ENCODE peak calls at places on chromosomes 6 and 20, in four cellular contexts. K is neural progenitor cell, A is uterus, O is tibial nerve. T is an unnamed sample.

GRCh38 chr20:63383556-63383955 is 22.4 kb upstream of the CHRNA4 start:
- DNase-seq in K (no peak), A (no peak), O (no peak), T (no peak)

GRCh38 chr20:57470212-57470522 is 54.8 kb downstream of the CTCFL start:
- DNase-seq in O (no peak), A (no peak), K (peak), T (no peak)

GRCh38 chr6:143678980-143679379 is 1.2 kb downstream of the PHACTR2 start:
- DNase-seq in A (no peak), K (peak), O (no peak), T (no peak)

GRCh38 chr6:25401711-25402110 is 122.5 kb downstream of the CARMIL1 start:
- DNase-seq in O (no peak), A (no peak), K (no peak), T (no peak)

GRCh38 chr20:58701431-58702160 is 9.0 kb downstream of the NPEPL1 start:
- DNase-seq in A (peak), K (no peak), O (no peak), T (no peak)

GRCh38 chr6:33079575-33079974 is 3.8 kb downstream of the HLA-DPB1 start:
- DNase-seq in K (no peak), A (no peak), O (no peak), T (no peak)

GRCh38 chr20:56518126-56518525 is 6.4 kb upstream of the FAM209A start:
- DNase-seq in A (no peak), K (no peak), O (no peak), T (no peak)

GRCh38 chr6:22886881-22887581 is 317.7 kb downstream of the HDGFL1 start:
- DNase-seq in O (no peak), A (no peak), K (no peak), T (no peak)

GRCh38 chr6:168865-169455 is 123.3 kb upstream of the DUSP22 start:
- DNase-seq in A (no peak), K (peak), O (no peak), T (peak)

GRCh38 chr6:170265655-170266054 is 25.2 kb downstream of the DLL1 start:
- DNase-seq in K (no peak), O (no peak), A (no peak), T (no peak)

GRCh38 chr20:33915726-33916331 is 77.9 kb upstream of the RALY start:
- DNase-seq in O (peak), K (peak), A (no peak), T (peak)

GRCh38 chr20:18138639-18139583 is 1.2 kb downstream of the KAT14 start:
- DNase-seq in A (no peak), O (no peak), K (no peak), T (no peak)

GRCh38 chr20:17023811-17024210 is 203.0 kb upstream of the PCSK2 start:
- DNase-seq in O (no peak), A (no peak), K (peak), T (no peak)

GRCh38 chr20:36975085-36975829 is 23.7 kb upstream of the SAMHD1 start:
- DNase-seq in O (no peak), K (no peak), A (no peak), T (no peak)

GRCh38 chr6:15615837-15616236 is 47.0 kb downstream of the DTNBP1 start:
- DNase-seq in K (no peak), A (no peak), O (no peak), T (no peak)

GRCh38 chr20:32649697-32650471 is 23.9 kb downstream of the C20orf203 start:
- DNase-seq in A (no peak), O (no peak), K (no peak), T (no peak)

GRCh38 chr20:23021941-23022340 is 13.2 kb upstream of the SSTR4 start:
- DNase-seq in O (no peak), K (no peak), A (no peak), T (peak)

GRCh38 chr6:151757506-151757955 is 50.0 kb upstream of the ESR1 start:
- DNase-seq in O (no peak), A (no peak), K (no peak), T (no peak)

GRCh38 chr20:33914871-33915270 is 78.8 kb upstream of the RALY start:
- DNase-seq in A (no peak), K (no peak), O (no peak), T (peak)

GRCh38 chr6:37141291-37142046 is 28.5 kb upstream of the PIM1 start:
- DNase-seq in A (peak), K (peak), O (no peak), T (no peak)

GRCh38 chr6:32852018-32852843 is 1.3 kb downstream of the TAP1 start:
- DNase-seq in A (peak), K (no peak), O (peak), T (peak)

GRCh38 chr6:93562566-93562965 is 143.2 kb upstream of the EPHA7 start:
- DNase-seq in K (no peak), A (no peak), O (no peak), T (no peak)

GRCh38 chr6:161836643-161837448 is 563.0 kb upstream of the AGPAT4 start:
- DNase-seq in K (no peak), A (no peak), O (no peak), T (peak)

GRCh38 chr6:89928604-89929003 is 34.3 kb downstream of the GJA10 start:
- DNase-seq in K (no peak), O (no peak), A (no peak), T (no peak)

GRCh38 chr20:59987135-59987534 is 28.9 kb downstream of the CDH26 start:
- DNase-seq in O (no peak), A (no peak), K (no peak), T (no peak)

GRCh38 chr6:11206576-11206975 is 25.9 kb downstream of the NEDD9 start:
- DNase-seq in A (no peak), K (no peak), O (no peak), T (no peak)

GRCh38 chr6:2378046-2378657 is 132.7 kb upstream of the GMDS start:
- DNase-seq in O (no peak), A (no peak), K (no peak), T (no peak)

GRCh38 chr6:54935739-54936138 is 89.2 kb downstream of the FAM83B start:
- DNase-seq in O (no peak), K (no peak), A (no peak), T (peak)

GRCh38 chr6:46648869-46649488 is 3.6 kb downstream of the CYP39A1 start:
- DNase-seq in K (no peak), A (no peak), O (no peak), T (peak)

GRCh38 chr20:41004561-41005360 is 23.9 kb upstream of the TOP1 start:
- DNase-seq in O (no peak), A (no peak), K (no peak), T (peak)

GRCh38 chr20:62927128-62927705 is 912 bp upstream of the DIDO1 start:
- DNase-seq in K (no peak), O (no peak), A (no peak), T (no peak)

GRCh38 chr6:124987291-124987690 is 25.1 kb downstream of the RNF217 start:
- DNase-seq in A (no peak), O (no peak), K (no peak), T (peak)

GRCh38 chr20:1577906-1578305 is 20.4 kb upstream of the SIRPD start:
- DNase-seq in A (no peak), K (no peak), O (no peak), T (no peak)

GRCh38 chr6:166942393-166943168 is 13.8 kb downstream of the RNASET2 start:
- DNase-seq in K (no peak), O (no peak), A (no peak), T (no peak)

GRCh38 chr6:136284909-136285308 is 4.7 kb downstream of the BCLAF1 start:
- DNase-seq in O (no peak), A (no peak), K (no peak), T (peak)

GRCh38 chr6:107235521-107235920 is 120.2 kb upstream of the BEND3 start:
- DNase-seq in K (no peak), O (peak), A (no peak), T (peak)

GRCh38 chr20:62350098-62350628 is 16.9 kb downstream of the LAMA5 start:
- DNase-seq in A (no peak), K (no peak), O (no peak), T (peak)

GRCh38 chr20:52494244-52494643 is 302.7 kb upstream of the ZFP64 start:
- DNase-seq in O (no peak), K (no peak), A (peak), T (peak)

GRCh38 chr6:95128439-95128838 is 448.9 kb upstream of the MANEA start:
- DNase-seq in A (no peak), K (no peak), O (no peak), T (no peak)

GRCh38 chr6:95133578-95133977 is 443.8 kb upstream of the MANEA start:
- DNase-seq in A (no peak), K (peak), O (no peak), T (peak)
- TF ChIP-seq CTCF in A (no peak), K (peak), O (no peak), T (peak)

GRCh38 chr6:112013051-112013450 is 40.9 kb upstream of the CCN6 start:
- DNase-seq in O (no peak), A (no peak), K (no peak), T (no peak)

GRCh38 chr6:112008482-112008881 is 45.4 kb upstream of the CCN6 start:
- DNase-seq in K (no peak), A (no peak), O (no peak), T (no peak)

GRCh38 chr6:112007254-112007653 is 46.6 kb upstream of the CCN6 start:
- DNase-seq in A (no peak), O (no peak), K (no peak), T (no peak)

GRCh38 chr6:112007805-112008204 is 46.1 kb upstream of the CCN6 start:
- DNase-seq in K (no peak), O (peak), A (no peak), T (no peak)

DNA sequence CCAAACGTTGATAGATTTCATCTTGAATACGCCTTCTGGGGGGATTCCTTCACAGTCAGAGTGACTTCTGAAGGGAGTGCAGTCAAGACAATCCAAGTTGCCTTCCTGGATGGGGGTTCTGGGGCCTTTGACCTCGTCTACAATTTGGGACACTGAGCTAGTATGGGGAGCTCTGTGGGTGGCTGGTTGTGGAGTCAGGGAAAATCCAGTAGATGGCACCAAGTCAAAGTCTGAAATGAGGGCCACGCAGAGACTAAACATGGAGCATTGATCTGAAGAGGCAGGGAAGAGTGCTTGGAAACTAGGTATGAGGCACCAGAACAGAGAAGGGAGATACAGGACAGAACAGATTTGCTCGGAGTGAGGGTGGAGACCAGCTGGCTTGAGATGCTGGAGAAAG is 43.6 kb upstream of the CCN6 start:
- DNase-seq in O (no peak), K (no peak), A (no peak), T (peak)
- TF ChIP-seq CTCF in O (peak), K (no peak), A (no peak), T (no peak)

GRCh38 chr20:3222635-3223600 is 13.6 kb downstream of the ITPA start:
- DNase-seq in K (no peak), A (no peak), O (no peak), T (no peak)

GRCh38 chr20:3226093-3226492 is 12.9 kb downstream of the SLC4A11 start:
- DNase-seq in A (no peak), K (no peak), O (no peak), T (no peak)

GRCh38 chr20:3221398-3222226 is 12.3 kb downstream of the ITPA start:
- DNase-seq in A (no peak), K (no peak), O (no peak), T (no peak)

GRCh38 chr20:3224681-3225421 is 14.1 kb downstream of the SLC4A11 start:
- DNase-seq in K (no peak), A (no peak), O (no peak), T (no peak)

GRCh38 chr20:3223937-3224680 is 14.8 kb downstream of the ITPA start:
- DNase-seq in A (no peak), O (no peak), K (no peak), T (no peak)
- TF ChIP-seq CTCF in A (no peak), O (no peak), K (no peak), T (no peak)

GRCh38 chr6:113647158-113647889 is 209.8 kb upstream of the MARCKS start:
- DNase-seq in K (no peak), O (no peak), A (no peak), T (no peak)
- TF ChIP-seq CTCF in K (no peak), O (no peak), A (no peak), T (no peak)

GRCh38 chr20:49578436-49578835 is 10.5 kb upstream of the PTGIS start:
- DNase-seq in A (peak), O (no peak), K (no peak), T (no peak)
- TF ChIP-seq CTCF in A (no peak), O (no peak), K (no peak), T (no peak)

GRCh38 chr6:104414723-104415122 is 445.0 kb downstream of the HACE1 start:
- DNase-seq in A (no peak), K (no peak), O (no peak), T (no peak)
- TF ChIP-seq CTCF in A (no peak), K (no peak), O (no peak), T (no peak)

GRCh38 chr6:104788400-104788799 is 71.3 kb downstream of the HACE1 start:
- DNase-seq in A (no peak), K (no peak), O (no peak), T (no peak)

GRCh38 chr6:104787305-104787704 is 72.4 kb downstream of the HACE1 start:
- DNase-seq in K (no peak), O (no peak), A (no peak), T (no peak)

GRCh38 chr6:104795363-104795762 is 64.4 kb downstream of the HACE1 start:
- DNase-seq in O (no peak), A (no peak), K (no peak), T (peak)

GRCh38 chr6:104784884-104785283 is 74.8 kb downstream of the HACE1 start:
- DNase-seq in K (no peak), O (no peak), A (no peak), T (peak)

DNA sequence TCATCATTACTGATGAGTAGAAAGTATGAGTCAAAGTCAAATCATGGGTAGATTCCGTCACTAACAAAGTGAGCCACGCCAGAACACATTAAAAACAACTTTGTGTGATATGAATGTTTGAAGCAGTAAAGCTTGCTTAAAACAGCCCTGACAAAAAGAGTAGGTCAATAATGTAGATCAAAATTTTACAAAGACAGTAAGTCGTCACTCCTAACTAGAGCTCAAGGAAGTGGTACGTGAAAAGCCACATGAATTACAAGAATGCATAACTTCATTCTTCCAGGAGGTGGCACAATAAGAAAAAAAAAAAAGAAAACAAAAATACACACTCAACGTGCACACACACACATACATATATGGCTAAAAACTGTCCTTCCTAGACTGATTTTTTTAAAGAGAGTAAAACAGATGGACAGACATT is 69.9 kb downstream of the HACE1 start:
- DNase-seq in O (no peak), K (no peak), A (no peak), T (peak)
- TF ChIP-seq CTCF in O (no peak), K (peak), A (no peak), T (peak)

GRCh38 chr6:63305278-63305677 is 14.5 kb downstream of the LGSN start:
- DNase-seq in O (no peak), K (no peak), A (no peak), T (no peak)

GRCh38 chr6:63306446-63306845 is 13.3 kb downstream of the LGSN start:
- DNase-seq in K (no peak), O (no peak), A (no peak), T (no peak)

DNA sequence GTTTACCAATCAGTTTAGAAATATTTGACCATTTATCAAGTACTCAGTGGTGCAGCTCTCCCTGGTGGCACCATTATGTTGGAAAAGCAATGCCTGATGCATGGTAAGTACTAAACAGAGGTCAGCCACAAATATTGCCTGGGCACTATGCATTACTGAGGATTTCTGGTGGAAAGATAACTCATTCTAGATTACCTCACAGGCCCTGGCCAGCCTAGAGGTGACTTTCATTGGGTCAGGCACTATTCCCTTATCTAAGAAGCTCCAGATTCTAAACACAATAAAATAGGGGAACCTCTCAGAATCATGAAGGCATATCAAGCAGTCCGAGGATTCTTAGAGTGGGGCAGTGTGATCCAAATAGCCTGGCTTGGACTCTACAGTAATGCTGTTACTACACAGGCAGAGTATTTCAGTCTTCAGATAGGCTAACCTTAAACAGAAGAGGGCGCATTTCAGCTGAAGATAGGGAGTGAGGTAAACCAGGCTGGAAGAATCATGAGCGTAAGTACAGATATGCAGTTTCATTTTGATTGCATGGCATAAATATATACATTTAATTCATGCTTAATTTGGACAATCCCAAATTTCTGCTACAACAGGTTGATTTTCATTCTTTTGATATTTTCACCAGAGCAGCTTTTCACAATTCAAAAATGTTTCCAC is 12.1 kb downstream of the LGSN start:
- DNase-seq in O (no peak), K (peak), A (no peak), T (peak)
- TF ChIP-seq CTCF in O (no peak), K (peak), A (no peak), T (peak)

GRCh38 chr6:53686541-53686940 is 21.0 kb upstream of the KLHL31 start:
- DNase-seq in O (no peak), K (no peak), A (no peak), T (no peak)
- TF ChIP-seq CTCF in O (no peak), K (no peak), A (no peak), T (no peak)

GRCh38 chr6:149473080-149474052 is 11.4 kb downstream of the ZC3H12D start:
- DNase-seq in K (peak), O (no peak), A (no peak), T (peak)
- TF ChIP-seq CTCF in K (no peak), O (no peak), A (no peak), T (no peak)

T was measured in MCF 10A.